ENCODE peak calls at places on chromosomes 2 and 18, in five cellular contexts. W, U, K, S and A are unnamed samples.
A peak's percentile ranks its signal among the peaks of the same experiment; 100 is the strongest.

GRCh38 chr2:231385429-231385828 is 10.1 kb upstream of the B3GNT7 start:
- DNase-seq in U (no peak), W (no peak), K (no peak), S (no peak), A (no peak)

GRCh38 chr2:51490576-51491234 is 458.8 kb upstream of the NRXN1 start:
- DNase-seq in K (peak; percentile 38), U (no peak), S (no peak), W (no peak), A (no peak)

GRCh38 chr18:28439870-28440269 is 262.9 kb upstream of the CDH2 start:
- DNase-seq in W (no peak), K (no peak), S (no peak), U (no peak), A (no peak)

GRCh38 chr2:118269408-118270051 is 181.3 kb downstream of the INSIG2 start:
- DNase-seq in K (no peak), U (peak; percentile 8), S (no peak), W (peak; percentile 28), A (peak; percentile 31)

GRCh38 chr2:190121971-190122370 is 59.4 kb upstream of the MSTN start:
- DNase-seq in K (peak; percentile 30), U (peak; percentile 15), S (peak; percentile 23), W (peak; percentile 24), A (peak; percentile 24)

GRCh38 chr2:34822616-34823015 is 1223.5 kb upstream of the FAM98A start:
- DNase-seq in S (no peak), K (no peak), W (no peak), U (no peak), A (no peak)

GRCh38 chr2:65974067-65974723 is 460.7 kb upstream of the MEIS1 start:
- DNase-seq in K (no peak), U (peak; percentile 9), W (no peak), S (no peak), A (no peak)

GRCh38 chr18:46718501-46719341 is 38.1 kb downstream of the ST8SIA5 start:
- DNase-seq in S (no peak), K (no peak), W (no peak), U (no peak), A (no peak)

GRCh38 chr18:62325806-62326645 is 916 bp downstream of the TNFRSF11A start:
- DNase-seq in S (no peak), W (no peak), K (peak; percentile 69), U (no peak), A (peak; percentile 17)

GRCh38 chr2:139652385-139652784 is 872.2 kb upstream of the NXPH2 start:
- DNase-seq in W (no peak), S (peak; percentile 43), K (no peak), U (no peak), A (no peak)

GRCh38 chr2:96509114-96509846 is 4.1 kb upstream of the NEURL3 start:
- DNase-seq in S (peak; percentile 77), W (peak; percentile 78), K (peak; percentile 92), U (peak; percentile 83), A (peak; percentile 56)

GRCh38 chr2:168920504-168921157 is 19.5 kb downstream of the G6PC2 start:
- DNase-seq in S (peak; percentile 13), K (peak; percentile 25), U (peak; percentile 48), W (peak; percentile 34), A (no peak)

GRCh38 chr2:20015482-20016083 is 3.1 kb upstream of the MATN3 start:
- DNase-seq in U (peak; percentile 43), K (peak; percentile 80), S (peak; percentile 26), W (peak; percentile 75), A (peak; percentile 49)

GRCh38 chr2:225599856-225600255 is 200.3 kb downstream of the NYAP2 start:
- DNase-seq in K (no peak), U (no peak), S (no peak), W (no peak), A (no peak)

GRCh38 chr2:204608261-204608660 is 63.0 kb downstream of the PARD3B start:
- DNase-seq in S (no peak), W (no peak), K (no peak), U (no peak), A (no peak)

GRCh38 chr2:102401868-102402267 is 21.1 kb upstream of the IL18RAP start:
- DNase-seq in W (no peak), S (no peak), K (no peak), U (no peak), A (no peak)

GRCh38 chr2:61855178-61855523 is 1.3 kb upstream of the FAM161A start:
- DNase-seq in U (no peak), W (peak; percentile 45), K (no peak), S (no peak), A (peak; percentile 28)

GRCh38 chr18:26104037-26104436 is 13.6 kb upstream of the SS18 start:
- DNase-seq in K (no peak), W (no peak), U (no peak), S (no peak), A (no peak)

GRCh38 chr2:32745191-32745590 is 117.3 kb downstream of the TTC27 start:
- DNase-seq in S (no peak), W (no peak), K (no peak), U (no peak), A (no peak)

GRCh38 chr2:228768818-228769217 is 502.3 kb downstream of the PID1 start:
- DNase-seq in U (no peak), S (no peak), W (no peak), K (no peak), A (no peak)

GRCh38 chr2:218559021-218559420 is 9.1 kb downstream of the USP37 start:
- DNase-seq in S (no peak), K (no peak), W (no peak), U (no peak), A (no peak)

GRCh38 chr18:27685807-27686412 is 491.0 kb downstream of the CDH2 start:
- DNase-seq in K (peak; percentile 16), U (no peak), W (peak; percentile 14), S (peak; percentile 18), A (peak; percentile 6)

GRCh38 chr2:33535409-33535808 is 59.0 kb downstream of the RASGRP3 start:
- DNase-seq in S (no peak), U (no peak), W (no peak), K (no peak), A (no peak)

GRCh38 chr2:108593547-108594098 is 59.4 kb downstream of the LIMS1 start:
- DNase-seq in U (no peak), K (no peak), W (no peak), S (no peak), A (no peak)

GRCh38 chr2:160278889-160279196 is 78.8 kb upstream of the ITGB6 start:
- DNase-seq in U (no peak), W (peak; percentile 15), K (peak; percentile 12), S (no peak), A (no peak)

GRCh38 chr2:241776336-241777166 is at the start of gene GAL3ST2:
- DNase-seq in U (no peak), W (no peak), K (peak; percentile 32), S (no peak), A (no peak)

GRCh38 chr2:64214281-64215115 is 70.3 kb upstream of the PELI1 start:
- DNase-seq in W (no peak), U (peak; percentile 22), K (no peak), S (no peak), A (no peak)

GRCh38 chr2:23426284-23426905 is 41.4 kb downstream of the KLHL29 start:
- DNase-seq in U (no peak), S (no peak), K (no peak), W (no peak), A (no peak)

GRCh38 chr2:216551669-216552068 is 53.0 kb downstream of the RPL37A start:
- DNase-seq in U (no peak), K (no peak), W (no peak), S (no peak), A (no peak)

GRCh38 chr2:216549926-216550690 is 51.5 kb downstream of the RPL37A start:
- DNase-seq in S (no peak), K (no peak), W (no peak), U (no peak), A (no peak)

GRCh38 chr2:216548901-216549321 is 50.3 kb downstream of the RPL37A start:
- DNase-seq in S (no peak), U (no peak), W (no peak), K (no peak), A (no peak)

GRCh38 chr2:216553093-216553478 is 54.4 kb downstream of the RPL37A start:
- DNase-seq in U (no peak), K (no peak), W (peak; percentile 96), S (no peak), A (no peak)

GRCh38 chr2:216551234-216551633 is 52.6 kb downstream of the RPL37A start:
- DNase-seq in K (no peak), U (no peak), W (peak; percentile 41), S (no peak), A (no peak)
- TF ChIP-seq JUND in K (peak; percentile 63), U (no peak), W (no peak), S (no peak), A (no peak)

GRCh38 chr18:47754311-47755101 is 176.0 kb downstream of the SMAD2 start:
- DNase-seq in U (peak; percentile 72), S (peak; percentile 37), K (peak; percentile 84), W (peak; percentile 23), A (peak; percentile 62)

GRCh38 chr18:47756364-47757016 is 174.0 kb downstream of the SMAD2 start:
- DNase-seq in K (peak; percentile 75), S (peak; percentile 44), U (peak; percentile 51), W (peak; percentile 46), A (peak; percentile 21)

GRCh38 chr18:47755102-47755456 is 175.4 kb downstream of the SMAD2 start:
- DNase-seq in W (no peak), S (no peak), U (no peak), K (no peak), A (no peak)

GRCh38 chr18:47752796-47753645 is 177.4 kb downstream of the SMAD2 start:
- DNase-seq in S (no peak), K (no peak), W (no peak), U (no peak), A (no peak)

DNA sequence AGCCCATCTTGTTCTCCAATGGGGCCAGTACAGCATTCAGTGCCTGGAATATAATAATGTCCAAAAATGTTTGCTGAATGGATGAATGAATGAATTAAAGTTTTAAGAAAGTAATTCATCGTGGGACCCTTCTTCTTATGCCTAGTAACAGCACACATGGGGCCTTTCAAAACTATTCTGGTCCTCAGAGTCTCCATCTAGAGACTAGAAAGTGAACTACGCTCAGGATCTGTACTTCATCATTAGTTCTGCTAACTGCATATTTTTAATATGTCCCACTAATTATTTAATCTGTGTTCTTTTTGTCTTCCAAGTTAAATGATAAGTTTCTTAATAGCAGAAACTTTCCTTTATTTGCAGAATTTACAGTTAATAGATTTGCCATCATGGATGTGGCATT is 172.5 kb downstream of the SMAD2 start:
- DNase-seq in U (no peak), K (no peak), W (no peak), S (no peak), A (no peak)
- TF ChIP-seq JUND in U (no peak), K (no peak), W (no peak), S (no peak), A (no peak)

GRCh38 chr2:207561386-207562080 is 31.8 kb downstream of the CREB1 start:
- DNase-seq in K (no peak), U (no peak), S (no peak), W (no peak), A (no peak)

DNA sequence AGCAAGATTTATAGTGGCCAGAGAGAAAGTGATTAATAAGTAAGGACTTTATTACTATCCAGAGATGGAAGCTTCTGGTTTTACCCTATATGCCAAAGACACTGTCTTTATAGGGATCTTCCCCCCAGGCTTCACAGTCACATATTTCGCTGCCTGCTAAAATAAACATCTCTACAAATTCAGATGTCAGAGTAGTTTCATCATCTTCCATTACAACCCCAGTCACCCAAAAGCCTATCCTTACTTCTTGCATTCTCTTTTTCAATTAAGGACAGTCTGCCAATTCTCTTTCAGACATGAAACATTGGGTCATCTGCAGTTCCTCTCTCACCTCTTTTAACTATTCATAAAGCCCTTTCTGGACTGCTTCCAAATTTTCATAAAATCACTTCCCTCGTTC is 28.3 kb downstream of the CREB1 start:
- DNase-seq in K (no peak), W (no peak), S (no peak), U (no peak), A (peak; percentile 40)
- TF ChIP-seq JUND in K (no peak), W (no peak), S (no peak), U (no peak), A (no peak)

GRCh38 chr2:2743164-2743571 is 412.1 kb upstream of the MYT1L start:
- DNase-seq in K (no peak), S (no peak), W (no peak), U (no peak), A (no peak)
- TF ChIP-seq JUND in K (no peak), S (no peak), W (no peak), U (no peak), A (no peak)